ENCODE peak calls at places on chromosomes 2 and 18, in eight cellular contexts. U is cortex of kidney; X is T-helper 22 cell; Q is stimulated activated CD4-positive, alpha-beta T cell treated with anti-CD3 and anti-CD28 coated beads, Interleukin-4, amount 100 ng/mL, for 48 hours; L is H54; W is effector memory CD8-positive, alpha-beta T cell; R is NCI-H774; I is fibroblast of lung. K is an unnamed sample.

GRCh38 chr2:124836415-124836814 is 811.3 kb downstream of the CNTNAP5 start:
- DNase-seq in U (no peak), X (no peak), Q (no peak), L (no peak), W (no peak), R (no peak), I (peak), K (no peak)

GRCh38 chr2:7777668-7778067 is 860.5 kb downstream of the RNF144A start:
- DNase-seq in U (no peak), X (no peak), Q (no peak), L (no peak), W (no peak), R (no peak), I (no peak), K (no peak)

GRCh38 chr18:59353079-59353680 is 5.9 kb downstream of the LMAN1 start:
- DNase-seq in U (no peak), X (no peak), Q (no peak), L (no peak), W (no peak), R (no peak), I (no peak), K (no peak)

GRCh38 chr2:227853204-227853629 is 18.2 kb upstream of the DAW1 start:
- DNase-seq in U (no peak), X (no peak), Q (no peak), L (no peak), W (no peak), R (no peak), I (peak), K (peak)

GRCh38 chr18:5669585-5669984 is 125.8 kb upstream of the EPB41L3 start:
- DNase-seq in U (no peak), X (no peak), Q (no peak), L (no peak), W (no peak), R (no peak), I (no peak), K (no peak)

GRCh38 chr2:176455865-176456291 is 186.6 kb downstream of the MTX2 start:
- DNase-seq in U (no peak), X (no peak), Q (no peak), L (no peak), W (no peak), R (no peak), I (peak), K (no peak)

GRCh38 chr2:170923799-170924198 is 5.3 kb upstream of the GORASP2 start:
- DNase-seq in U (no peak), X (no peak), Q (no peak), L (no peak), W (no peak), R (no peak), I (no peak), K (no peak)

GRCh38 chr2:96760986-96761832 is 507 bp downstream of the CNNM4 start:
- DNase-seq in U (no peak), X (no peak), Q (peak), L (no peak), W (no peak), R (no peak), I (peak), K (no peak)

GRCh38 chr2:23239374-23239773 is 145.6 kb upstream of the KLHL29 start:
- DNase-seq in U (no peak), X (no peak), Q (no peak), L (no peak), W (no peak), R (no peak), I (no peak), K (no peak)

GRCh38 chr2:20539776-20540586 is 93.1 kb downstream of the RHOB start:
- DNase-seq in U (peak), X (no peak), Q (no peak), L (no peak), W (no peak), R (no peak), I (peak), K (no peak)

GRCh38 chr18:23207191-23207955 is 72.1 kb downstream of the CABLES1 start:
- DNase-seq in U (no peak), X (no peak), Q (no peak), L (peak), W (no peak), R (no peak), I (peak), K (no peak)

GRCh38 chr2:19649107-19649506 is 252.7 kb downstream of the TTC32 start:
- DNase-seq in U (no peak), X (no peak), Q (no peak), L (no peak), W (no peak), R (no peak), I (peak), K (no peak)

GRCh38 chr2:29013046-29013780 is 32.1 kb downstream of the TOGARAM2 start:
- DNase-seq in U (no peak), X (no peak), Q (no peak), L (no peak), W (no peak), R (no peak), I (no peak), K (no peak)

GRCh38 chr2:19228720-19229119 is 129.7 kb downstream of the OSR1 start:
- DNase-seq in U (no peak), X (no peak), Q (no peak), L (no peak), W (no peak), R (no peak), I (no peak), K (no peak)

GRCh38 chr2:118856978-118857676 is 9.7 kb upstream of the EN1 start:
- DNase-seq in U (no peak), X (no peak), Q (no peak), L (no peak), W (no peak), R (no peak), I (no peak), K (no peak)

GRCh38 chr2:200364620-200365019 is 58.1 kb downstream of the SPATS2L start:
- DNase-seq in U (no peak), X (no peak), Q (no peak), L (no peak), W (no peak), R (no peak), I (no peak), K (no peak)

GRCh38 chr2:120401275-120402069 is 55.5 kb downstream of the INHBB start:
- DNase-seq in U (no peak), X (no peak), Q (no peak), L (no peak), W (no peak), R (no peak), I (no peak), K (no peak)

GRCh38 chr2:45992746-45993475 is 304.3 kb upstream of the EPAS1 start:
- DNase-seq in U (no peak), X (no peak), Q (no peak), L (no peak), W (no peak), R (no peak), I (no peak), K (no peak)

GRCh38 chr2:37892436-37893114 is 32.5 kb upstream of the RMDN2 start:
- DNase-seq in U (no peak), X (no peak), Q (no peak), L (no peak), W (no peak), R (no peak), I (no peak), K (no peak)